ENCODE peak calls at places on chromosomes 2 and 18, in five cellular contexts. One of them, this sample, is unnamed.

GRCh38 chr2:168166902-168167510 is 80.4 kb downstream of the STK39 start:
- DNase-seq in SK-N-SH: no peak
- DNase-seq in K562: no peak
- DNase-seq in upper lobe of left lung: no peak
- DNase-seq in HepG2: peak
- DNase-seq in this sample: no peak

GRCh38 chr2:240462073-240462703 is 26.7 kb downstream of the GPC1 start:
- DNase-seq in SK-N-SH: no peak
- DNase-seq in K562: no peak
- DNase-seq in upper lobe of left lung: no peak
- DNase-seq in HepG2: no peak
- DNase-seq in this sample: peak

GRCh38 chr2:81903534-81903933 is 1599.0 kb upstream of the LRRTM1 start:
- DNase-seq in SK-N-SH: no peak
- DNase-seq in K562: no peak
- DNase-seq in upper lobe of left lung: no peak
- DNase-seq in HepG2: no peak
- DNase-seq in this sample: no peak

GRCh38 chr2:207311316-207312005 is 145.7 kb upstream of the KLF7 start:
- DNase-seq in SK-N-SH: peak
- DNase-seq in K562: peak
- DNase-seq in upper lobe of left lung: peak
- DNase-seq in HepG2: peak
- DNase-seq in this sample: no peak

GRCh38 chr2:181779288-181779871 is 99.1 kb upstream of the NEUROD1 start:
- DNase-seq in SK-N-SH: no peak
- DNase-seq in K562: no peak
- DNase-seq in upper lobe of left lung: no peak
- DNase-seq in HepG2: no peak
- DNase-seq in this sample: no peak

GRCh38 chr2:70523996-70524965 is 29.3 kb downstream of the TGFA start:
- DNase-seq in SK-N-SH: no peak
- DNase-seq in K562: no peak
- DNase-seq in upper lobe of left lung: peak
- DNase-seq in HepG2: peak
- DNase-seq in this sample: peak

GRCh38 chr2:75525434-75526308 is 35.1 kb downstream of the EVA1A start:
- DNase-seq in SK-N-SH: no peak
- DNase-seq in K562: no peak
- DNase-seq in upper lobe of left lung: no peak
- DNase-seq in HepG2: no peak
- DNase-seq in this sample: no peak

GRCh38 chr18:63410792-63411191 is 11.5 kb downstream of the VPS4B start:
- DNase-seq in SK-N-SH: no peak
- DNase-seq in K562: no peak
- DNase-seq in upper lobe of left lung: no peak
- DNase-seq in HepG2: peak
- DNase-seq in this sample: no peak

GRCh38 chr18:75341267-75341666 is 86.2 kb downstream of the SMIM21 start:
- DNase-seq in SK-N-SH: no peak
- DNase-seq in K562: no peak
- DNase-seq in upper lobe of left lung: no peak
- DNase-seq in HepG2: no peak
- DNase-seq in this sample: no peak

GRCh38 chr2:229740279-229740678 is 25.9 kb upstream of the DNER start:
- DNase-seq in SK-N-SH: no peak
- DNase-seq in K562: no peak
- DNase-seq in upper lobe of left lung: no peak
- DNase-seq in HepG2: no peak
- DNase-seq in this sample: no peak

GRCh38 chr2:97982621-97983020 is 13.1 kb downstream of the TMEM131 start:
- DNase-seq in SK-N-SH: no peak
- DNase-seq in K562: no peak
- DNase-seq in upper lobe of left lung: no peak
- DNase-seq in HepG2: no peak
- DNase-seq in this sample: no peak

DNA sequence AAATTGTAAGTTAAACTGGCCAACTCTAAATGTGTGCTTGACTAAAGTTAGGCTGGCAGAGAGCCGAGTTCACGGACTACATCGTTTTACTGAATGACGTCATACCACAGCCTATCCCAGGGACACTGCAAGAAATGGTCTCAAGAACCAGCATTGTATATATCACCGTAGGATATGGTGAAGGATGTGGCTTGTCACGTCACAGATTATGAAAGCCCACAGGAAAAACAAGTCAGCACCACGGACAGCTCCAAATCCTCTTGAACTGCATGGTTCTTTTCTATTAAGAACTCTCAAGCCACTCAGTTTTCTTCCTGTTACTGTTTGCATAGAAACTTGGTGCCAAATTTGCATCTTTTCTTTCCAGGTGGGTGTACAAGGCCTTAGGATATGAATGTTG is 85.1 kb upstream of the ACAA2 start:
- DNase-seq in SK-N-SH: no peak
- DNase-seq in K562: peak
- DNase-seq in upper lobe of left lung: no peak
- DNase-seq in HepG2: peak
- DNase-seq in this sample: no peak
- TF ChIP-seq CTCF in SK-N-SH: no peak
- TF ChIP-seq CTCF in K562: no peak
- TF ChIP-seq CTCF in upper lobe of left lung: no peak
- TF ChIP-seq CTCF in HepG2: no peak
- TF ChIP-seq CTCF in this sample: no peak

DNA sequence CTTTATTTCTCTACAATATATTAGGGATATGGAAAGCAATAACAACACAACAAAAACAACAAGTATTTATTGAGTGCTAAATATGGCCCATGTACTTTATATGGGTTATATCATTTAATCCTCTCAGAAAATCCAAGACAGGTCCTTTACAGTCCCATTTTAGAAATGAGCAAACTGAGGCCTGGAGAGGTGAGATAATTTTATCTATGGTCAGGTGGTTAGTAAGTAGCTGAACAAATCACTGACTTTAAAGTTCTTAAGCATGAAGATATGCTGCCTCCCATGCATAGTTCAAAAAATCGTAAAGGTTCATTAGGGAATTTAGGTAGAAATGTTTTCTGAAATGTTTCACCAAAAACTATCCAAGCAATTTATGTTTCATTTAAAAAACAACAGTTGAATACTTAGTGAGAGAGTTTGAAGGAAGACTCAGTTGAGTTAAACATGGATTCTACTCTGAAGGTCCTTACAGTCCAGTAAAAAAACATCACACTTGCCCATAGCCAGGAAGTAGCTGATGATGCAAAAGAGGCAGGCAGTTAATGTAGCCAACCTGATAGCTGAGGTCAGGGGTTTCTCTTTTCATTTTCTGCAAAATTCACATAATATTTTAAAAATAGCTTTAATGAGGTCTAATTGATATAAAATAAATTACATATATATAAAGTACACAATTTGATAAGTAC is 7.6 kb upstream of the NFE2L2 start:
- DNase-seq in SK-N-SH: no peak
- DNase-seq in K562: no peak
- DNase-seq in upper lobe of left lung: no peak
- DNase-seq in HepG2: no peak
- DNase-seq in this sample: no peak
- TF ChIP-seq POLR2AphosphoS5 in SK-N-SH: no peak
- TF ChIP-seq POLR2AphosphoS5 in K562: no peak
- TF ChIP-seq POLR2AphosphoS5 in upper lobe of left lung: no peak
- TF ChIP-seq POLR2AphosphoS5 in HepG2: no peak
- TF ChIP-seq POLR2AphosphoS5 in this sample: no peak

DNA sequence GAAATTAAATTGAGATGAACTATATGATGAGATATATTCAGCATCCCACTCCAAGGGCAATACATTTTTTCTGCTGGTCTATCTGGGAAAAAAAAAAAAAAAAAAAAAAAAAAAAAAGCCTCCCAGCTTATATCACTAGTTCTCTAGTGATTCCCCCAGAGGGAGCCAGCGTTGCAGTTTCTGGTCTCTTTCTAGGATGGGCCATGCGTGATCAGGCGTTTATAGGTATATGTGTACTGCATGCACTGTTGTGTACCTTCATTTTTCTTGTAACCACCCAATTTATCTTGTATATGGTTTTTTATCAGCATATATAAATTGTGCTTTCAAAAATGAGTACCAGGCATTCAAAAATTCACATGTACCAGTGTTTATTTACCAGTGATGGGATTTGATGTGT is 35.1 kb downstream of the DCDC2C start:
- DNase-seq in SK-N-SH: peak
- DNase-seq in K562: no peak
- DNase-seq in upper lobe of left lung: no peak
- DNase-seq in HepG2: peak
- DNase-seq in this sample: no peak
- TF ChIP-seq CTCF in SK-N-SH: peak
- TF ChIP-seq CTCF in K562: peak
- TF ChIP-seq CTCF in upper lobe of left lung: no peak
- TF ChIP-seq CTCF in HepG2: peak
- TF ChIP-seq CTCF in this sample: no peak

GRCh38 chr2:88866756-88867155 is 175.3 kb downstream of the RPIA start:
- DNase-seq in SK-N-SH: no peak
- DNase-seq in K562: no peak
- DNase-seq in upper lobe of left lung: no peak
- DNase-seq in HepG2: no peak
- DNase-seq in this sample: no peak
- TF ChIP-seq POLR2AphosphoS5 in SK-N-SH: no peak
- TF ChIP-seq POLR2AphosphoS5 in K562: no peak
- TF ChIP-seq POLR2AphosphoS5 in upper lobe of left lung: no peak
- TF ChIP-seq POLR2AphosphoS5 in HepG2: no peak
- TF ChIP-seq POLR2AphosphoS5 in this sample: no peak

GRCh38 chr2:137093116-137093515 is 327.8 kb downstream of the THSD7B start:
- DNase-seq in SK-N-SH: no peak
- DNase-seq in K562: no peak
- DNase-seq in upper lobe of left lung: no peak
- DNase-seq in HepG2: no peak
- DNase-seq in this sample: no peak

GRCh38 chr2:137096187-137096586 is 330.8 kb downstream of the THSD7B start:
- DNase-seq in SK-N-SH: no peak
- DNase-seq in K562: no peak
- DNase-seq in upper lobe of left lung: no peak
- DNase-seq in HepG2: no peak
- DNase-seq in this sample: no peak

GRCh38 chr2:137091704-137092103 is 326.4 kb downstream of the THSD7B start:
- DNase-seq in SK-N-SH: no peak
- DNase-seq in K562: no peak
- DNase-seq in upper lobe of left lung: no peak
- DNase-seq in HepG2: no peak
- DNase-seq in this sample: no peak

DNA sequence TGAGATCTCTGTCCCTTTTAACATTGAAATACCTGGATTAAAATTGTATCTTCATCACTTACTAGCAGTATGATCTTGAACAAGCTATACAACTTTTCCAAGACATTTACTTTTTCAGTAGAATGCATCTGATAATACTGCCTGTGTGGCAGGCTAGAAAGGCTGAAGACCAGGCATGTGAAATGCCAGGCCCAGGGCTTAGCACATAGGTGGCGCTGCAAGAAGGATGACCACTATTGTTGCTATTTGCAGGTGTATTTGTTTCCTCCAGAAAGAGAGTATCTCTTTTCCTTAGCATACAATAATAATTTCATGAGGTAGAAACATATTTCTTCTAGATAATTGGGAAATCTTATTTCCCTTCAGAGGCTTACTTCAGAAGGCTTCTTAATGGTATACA is 331.3 kb downstream of the THSD7B start:
- DNase-seq in SK-N-SH: no peak
- DNase-seq in K562: no peak
- DNase-seq in upper lobe of left lung: no peak
- DNase-seq in HepG2: peak
- DNase-seq in this sample: no peak
- TF ChIP-seq CTCF in SK-N-SH: peak
- TF ChIP-seq CTCF in K562: no peak
- TF ChIP-seq CTCF in upper lobe of left lung: no peak
- TF ChIP-seq CTCF in HepG2: peak
- TF ChIP-seq CTCF in this sample: no peak

GRCh38 chr2:68426446-68426845 is 40.6 kb downstream of the FBXO48 start:
- DNase-seq in SK-N-SH: no peak
- DNase-seq in K562: no peak
- DNase-seq in upper lobe of left lung: no peak
- DNase-seq in HepG2: no peak
- DNase-seq in this sample: no peak

GRCh38 chr2:68420254-68420910 is 46.7 kb downstream of the FBXO48 start:
- DNase-seq in SK-N-SH: no peak
- DNase-seq in K562: no peak
- DNase-seq in upper lobe of left lung: no peak
- DNase-seq in HepG2: no peak
- DNase-seq in this sample: no peak

GRCh38 chr2:68425503-68425902 is 41.6 kb downstream of the FBXO48 start:
- DNase-seq in SK-N-SH: no peak
- DNase-seq in K562: no peak
- DNase-seq in upper lobe of left lung: no peak
- DNase-seq in HepG2: no peak
- DNase-seq in this sample: no peak

GRCh38 chr2:68426885-68427579 is 40.1 kb downstream of the FBXO48 start:
- DNase-seq in SK-N-SH: no peak
- DNase-seq in K562: no peak
- DNase-seq in upper lobe of left lung: no peak
- DNase-seq in HepG2: no peak
- DNase-seq in this sample: no peak

GRCh38 chr2:68423966-68424650 is 43.0 kb downstream of the FBXO48 start:
- DNase-seq in SK-N-SH: no peak
- DNase-seq in K562: no peak
- DNase-seq in upper lobe of left lung: no peak
- DNase-seq in HepG2: no peak
- DNase-seq in this sample: no peak
- TF ChIP-seq POLR2AphosphoS5 in SK-N-SH: no peak
- TF ChIP-seq POLR2AphosphoS5 in K562: no peak
- TF ChIP-seq POLR2AphosphoS5 in upper lobe of left lung: no peak
- TF ChIP-seq POLR2AphosphoS5 in HepG2: no peak
- TF ChIP-seq POLR2AphosphoS5 in this sample: no peak

GRCh38 chr18:49024408-49024807 is 73.6 kb upstream of the SMAD7 start:
- DNase-seq in SK-N-SH: no peak
- DNase-seq in K562: no peak
- DNase-seq in upper lobe of left lung: no peak
- DNase-seq in HepG2: no peak
- DNase-seq in this sample: no peak
- TF ChIP-seq CTCF in SK-N-SH: no peak
- TF ChIP-seq CTCF in K562: no peak
- TF ChIP-seq CTCF in upper lobe of left lung: no peak
- TF ChIP-seq CTCF in HepG2: no peak
- TF ChIP-seq CTCF in this sample: no peak